ENCODE peak calls at places on chromosomes 11 and 22, in eight cellular contexts. F is smooth muscle cell of the brain vasculature; A is HEK293T; P is activated CD4-positive, alpha-beta T cell treated with anti-CD3 and anti-CD28 coated beads for 4 hours; D is HTR-8/SVneo; X is NCI-H1092 treated with DMSO at 0.1 percent for 48 hours; R is anterior cingulate cortex; U is DMS153. Z is an unnamed sample.

GRCh38 chr11:9473408-9473807 is 12.6 kb downstream of the ZNF143 start:
- DNase-seq in F (no peak), A (peak), P (no peak), D (no peak), X (no peak), R (no peak), U (no peak), Z (no peak)

GRCh38 chr22:22593964-22594656 is 35.0 kb upstream of the PRAME start:
- DNase-seq in F (peak), A (peak), P (peak), D (peak), X (peak), R (no peak), U (peak), Z (no peak)

GRCh38 chr11:119686483-119686882 is 42.5 kb downstream of the NECTIN1 start:
- DNase-seq in F (no peak), A (no peak), P (no peak), D (no peak), X (no peak), R (no peak), U (no peak), Z (no peak)

GRCh38 chr11:69867076-69868002 is 48.1 kb upstream of the FGF3 start:
- DNase-seq in F (peak), A (no peak), P (no peak), D (no peak), X (no peak), R (no peak), U (no peak), Z (no peak)

GRCh38 chr22:33653525-33654063 is 266.7 kb downstream of the LARGE1 start:
- DNase-seq in F (no peak), A (no peak), P (no peak), D (no peak), X (no peak), R (no peak), U (no peak), Z (no peak)

GRCh38 chr11:209275-210121 is 2.0 kb downstream of the RIC8A start:
- DNase-seq in F (no peak), A (no peak), P (no peak), D (no peak), X (no peak), R (no peak), U (no peak), Z (no peak)

GRCh38 chr11:65393513-65394079 is 7.2 kb downstream of the FRMD8 start:
- DNase-seq in F (no peak), A (no peak), P (no peak), D (no peak), X (no peak), R (no peak), U (no peak), Z (no peak)

GRCh38 chr11:35391922-35392813 is 27.2 kb downstream of the SLC1A2 start:
- DNase-seq in F (peak), A (peak), P (peak), D (peak), X (peak), R (peak), U (peak), Z (peak)

GRCh38 chr11:80855975-80856524 is 1415.2 kb upstream of the TENM4 start:
- DNase-seq in F (no peak), A (no peak), P (no peak), D (no peak), X (no peak), R (no peak), U (no peak), Z (no peak)